ENCODE peak calls at places on chromosomes 1 and 21, in ten cellular contexts. O, Q, I, N, A, B, W, R, M and Z are unnamed samples.

GRCh38 chr1:27755865-27756264 is 17.2 kb upstream of the STX12 start:
- DNase-seq in O (no peak), Q (no peak), I (no peak), N (no peak), A (no peak), B (no peak), W (no peak), R (no peak), M (no peak), Z (no peak)

GRCh38 chr1:10943991-10944730 is 68.3 kb upstream of the TARDBP start:
- DNase-seq in O (no peak), Q (no peak), I (peak; percentile 48), N (no peak), A (peak; percentile 34), B (peak; percentile 81), W (peak; percentile 63), R (peak; percentile 3), M (no peak), Z (no peak)

GRCh38 chr21:36696640-36697472 is 2.1 kb upstream of the SIM2 start:
- DNase-seq in O (no peak), Q (peak; percentile 58), I (no peak), N (no peak), A (no peak), B (no peak), W (peak; percentile 67), R (no peak), M (no peak), Z (no peak)

GRCh38 chr1:107152332-107152731 is 11.5 kb downstream of the NTNG1 start:
- DNase-seq in O (no peak), Q (no peak), I (no peak), N (no peak), A (no peak), B (no peak), W (no peak), R (no peak), M (no peak), Z (no peak)

GRCh38 chr1:153633161-153633746 is 612 bp upstream of the CHTOP start:
- DNase-seq in O (no peak), Q (no peak), I (no peak), N (no peak), A (peak; percentile 24), B (no peak), W (no peak), R (peak; percentile 39), M (peak; percentile 56), Z (no peak)

GRCh38 chr1:11802973-11803885 is 2.5 kb downstream of the MTHFR start:
- DNase-seq in O (peak; percentile 69), Q (peak; percentile 95), I (peak; percentile 88), N (peak; percentile 94), A (peak; percentile 97), B (peak; percentile 95), W (peak; percentile 95), R (peak; percentile 75), M (peak; percentile 94), Z (peak; percentile 63)

GRCh38 chr1:31791131-31791858 is 24.5 kb downstream of the SPOCD1 start:
- DNase-seq in O (no peak), Q (no peak), I (no peak), N (peak; percentile 23), A (no peak), B (no peak), W (no peak), R (no peak), M (no peak), Z (no peak)

GRCh38 chr1:87472716-87473115 is 144.0 kb downstream of the LMO4 start:
- DNase-seq in O (no peak), Q (no peak), I (no peak), N (no peak), A (no peak), B (no peak), W (no peak), R (no peak), M (no peak), Z (no peak)

GRCh38 chr21:20875741-20876140 is 122.5 kb upstream of the NCAM2 start:
- DNase-seq in O (no peak), Q (peak; percentile 13), I (no peak), N (no peak), A (no peak), B (no peak), W (no peak), R (peak; percentile 25), M (no peak), Z (no peak)

GRCh38 chr1:29682918-29683314 is 446.6 kb downstream of the PTPRU start:
- DNase-seq in O (no peak), Q (no peak), I (peak; percentile 86), N (no peak), A (no peak), B (no peak), W (no peak), R (peak; percentile 83), M (peak; percentile 31), Z (no peak)

GRCh38 chr1:228012555-228012954 is 5.8 kb downstream of the WNT3A start:
- DNase-seq in O (no peak), Q (no peak), I (no peak), N (no peak), A (no peak), B (no peak), W (peak; percentile 18), R (no peak), M (no peak), Z (no peak)

GRCh38 chr1:214184992-214185391 is 96.0 kb upstream of the SMYD2 start:
- DNase-seq in O (no peak), Q (no peak), I (no peak), N (no peak), A (no peak), B (no peak), W (no peak), R (no peak), M (no peak), Z (no peak)

GRCh38 chr1:2466834-2467554 is 9.1 kb upstream of the PLCH2 start:
- DNase-seq in O (no peak), Q (peak; percentile 77), I (no peak), N (no peak), A (no peak), B (no peak), W (no peak), R (no peak), M (no peak), Z (no peak)
- H3K27me3 ChIP-seq in O (no peaks in the 10 kb centered on the region), Q (peaks cover 25% of the 10 kb centered on the region), I (peaks cover 4% of the 10 kb centered on the region), N (peaks cover 3% of the 10 kb centered on the region), A (peaks cover 46% of the 10 kb centered on the region), B (no peaks in the 10 kb centered on the region), W (peaks cover 98% of the 10 kb centered on the region), R (no peaks in the 10 kb centered on the region), M (peaks cover 76% of the 10 kb centered on the region), Z (no peaks in the 10 kb centered on the region)

GRCh38 chr1:46453449-46453848 is 36.2 kb upstream of the DMBX1 start:
- DNase-seq in O (no peak), Q (no peak), I (no peak), N (no peak), A (no peak), B (no peak), W (no peak), R (no peak), M (no peak), Z (no peak)
- H3K27me3 ChIP-seq in O (peaks cover 2% of the 10 kb centered on the region), Q (peaks cover 100% of the 10 kb centered on the region), I (no peaks in the 10 kb centered on the region), N (no peaks in the 10 kb centered on the region), A (peaks cover 3% of the 10 kb centered on the region), B (no peaks in the 10 kb centered on the region), W (peaks cover 87% of the 10 kb centered on the region), R (no peaks in the 10 kb centered on the region), M (peaks cover 45% of the 10 kb centered on the region), Z (peaks cover 8% of the 10 kb centered on the region)

DNA sequence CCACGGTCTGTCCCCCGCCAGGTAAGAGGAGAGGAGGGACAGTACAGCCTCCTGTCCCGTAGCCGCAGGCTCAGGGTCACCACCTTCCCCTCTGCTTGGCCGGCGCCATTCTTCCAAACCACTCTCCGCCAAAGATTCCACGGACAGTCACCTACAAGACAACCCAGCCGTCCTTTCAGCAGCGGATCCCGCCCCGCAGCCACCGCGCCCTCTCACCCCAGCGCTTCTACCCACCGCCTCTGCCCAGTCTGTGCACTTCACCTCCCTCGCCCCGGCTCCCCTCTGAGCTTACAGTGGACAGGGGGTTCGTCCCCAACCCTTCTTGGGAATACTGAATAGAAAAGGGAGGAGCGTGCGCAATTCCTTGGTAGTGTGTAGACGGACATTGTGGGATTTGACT is 319.6 kb downstream of the FAM72C start:
- DNase-seq in O (no peak), Q (no peak), I (no peak), N (no peak), A (no peak), B (no peak), W (no peak), R (no peak), M (no peak), Z (no peak)
- H3K27me3 ChIP-seq in O (no peaks in the 10 kb centered on the region), Q (no peaks in the 10 kb centered on the region), I (peaks cover 12% of the 10 kb centered on the region), N (peaks cover 3% of the 10 kb centered on the region), A (no peaks in the 10 kb centered on the region), B (no peaks in the 10 kb centered on the region), W (peaks cover 69% of the 10 kb centered on the region), R (peaks cover 17% of the 10 kb centered on the region), M (peaks cover 89% of the 10 kb centered on the region), Z (no peaks in the 10 kb centered on the region)

GRCh38 chr21:22880573-22880972 is 1882.4 kb downstream of the NCAM2 start:
- DNase-seq in O (no peak), Q (no peak), I (no peak), N (no peak), A (no peak), B (no peak), W (no peak), R (no peak), M (no peak), Z (no peak)
- H3K27me3 ChIP-seq in O (no peaks in the 10 kb centered on the region), Q (no peaks in the 10 kb centered on the region), I (no peaks in the 10 kb centered on the region), N (no peaks in the 10 kb centered on the region), A (no peaks in the 10 kb centered on the region), B (no peaks in the 10 kb centered on the region), W (no peaks in the 10 kb centered on the region), R (no peaks in the 10 kb centered on the region), M (no peaks in the 10 kb centered on the region), Z (no peaks in the 10 kb centered on the region)

DNA sequence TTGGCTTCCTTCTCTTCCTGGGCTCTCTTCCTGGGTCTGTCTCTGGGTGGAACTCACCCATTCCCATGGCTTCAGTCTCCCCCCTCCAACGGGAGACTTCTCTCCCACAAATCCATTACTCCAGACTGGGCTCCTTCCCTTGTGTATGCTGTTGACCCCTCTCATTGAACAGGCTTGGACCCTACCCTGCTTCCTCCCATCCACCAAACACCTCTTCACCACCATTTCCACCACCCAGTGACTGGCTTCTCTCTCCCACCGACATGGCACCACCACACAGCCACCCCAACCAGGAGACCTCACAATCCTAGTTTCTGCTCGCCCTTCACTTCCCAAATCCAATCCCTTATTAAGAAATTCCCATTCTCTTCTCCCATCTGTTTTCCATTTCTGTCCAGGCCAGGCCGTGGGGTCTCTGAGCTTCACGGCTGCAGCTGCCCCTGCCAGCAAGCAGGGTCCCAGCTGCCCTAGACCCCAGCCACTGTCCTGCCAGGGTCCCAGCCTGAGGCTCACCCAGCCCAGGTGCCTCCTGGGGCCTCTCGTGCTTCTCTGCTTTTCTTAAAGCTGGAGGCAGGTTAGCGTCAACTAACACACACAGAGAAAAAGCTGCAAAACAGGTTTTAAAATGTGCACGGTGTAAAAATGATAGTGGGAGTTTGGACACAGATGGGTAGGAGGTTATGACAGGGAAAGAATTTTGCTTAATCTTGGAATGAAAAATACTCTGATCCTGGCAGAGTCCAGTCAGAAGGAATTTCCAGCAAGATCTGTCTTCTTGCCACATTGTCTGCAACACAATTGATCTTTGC is 383.8 kb upstream of the VAMP3 start:
- DNase-seq in O (no peak), Q (no peak), I (no peak), N (no peak), A (no peak), B (peak; percentile 13), W (no peak), R (peak; percentile 71), M (no peak), Z (no peak)
- H3K27me3 ChIP-seq in O (no peaks in the 10 kb centered on the region), Q (no peaks in the 10 kb centered on the region), I (no peaks in the 10 kb centered on the region), N (no peaks in the 10 kb centered on the region), A (no peaks in the 10 kb centered on the region), B (no peaks in the 10 kb centered on the region), W (no peaks in the 10 kb centered on the region), R (no peaks in the 10 kb centered on the region), M (no peaks in the 10 kb centered on the region), Z (no peaks in the 10 kb centered on the region)

GRCh38 chr1:68232354-68233148 is at the start of gene WLS:
- DNase-seq in O (no peak), Q (peak; percentile 93), I (peak; percentile 83), N (peak; percentile 88), A (peak; percentile 74), B (peak; percentile 82), W (peak; percentile 93), R (peak; percentile 66), M (peak; percentile 79), Z (no peak)
- H3K27me3 ChIP-seq in O (peaks cover 8% of the 10 kb centered on the region), Q (peaks cover 81% of the 10 kb centered on the region), I (no peaks in the 10 kb centered on the region), N (no peaks in the 10 kb centered on the region), A (no peaks in the 10 kb centered on the region), B (no peaks in the 10 kb centered on the region), W (peaks cover 26% of the 10 kb centered on the region), R (no peaks in the 10 kb centered on the region), M (peaks cover 12% of the 10 kb centered on the region), Z (no peaks in the 10 kb centered on the region)